ENCODE peak calls at places on chromosomes 4 and X, in eight cellular contexts. U is iPS DF 6.9, S is thoracic aorta, M is brain microvascular endothelial cell, P is AG04450, O is lung, K is uterus, I is IMR-90. G is an unnamed sample.

GRCh38 chr4:110634320-110635154 is 11.7 kb upstream of the PITX2 start:
- DNase-seq in U (no peak), S (no peak), M (no peak), P (no peak), O (no peak), K (no peak), I (no peak), G (no peak)

GRCh38 chrX:86148024-86148511 is at the start of gene DACH2:
- DNase-seq in U (peak; percentile 43), S (peak; percentile 3), M (peak; percentile 67), P (peak; percentile 24), O (peak; percentile 64), K (peak; percentile 80), I (peak; percentile 74), G (peak; percentile 40)

GRCh38 chr4:152045397-152045780 is 284.6 kb upstream of the GATB start:
- DNase-seq in U (no peak), S (no peak), M (no peak), P (no peak), O (no peak), K (no peak), I (no peak), G (no peak)

GRCh38 chr4:145808848-145809512 is 129.0 kb downstream of the C4orf51 start:
- DNase-seq in U (no peak), S (no peak), M (no peak), P (no peak), O (no peak), K (no peak), I (no peak), G (no peak)

GRCh38 chr4:41939016-41939623 is 3.9 kb downstream of the TMEM33 start:
- DNase-seq in U (no peak), S (no peak), M (no peak), P (no peak), O (no peak), K (no peak), I (peak; percentile 60), G (no peak)

GRCh38 chr4:80219301-80220025 is 22.2 kb downstream of the PRDM8 start:
- DNase-seq in U (no peak), S (no peak), M (no peak), P (no peak), O (no peak), K (no peak), I (peak; percentile 60), G (no peak)

GRCh38 chr4:81466841-81467671 is 4.7 kb downstream of the RASGEF1B start:
- DNase-seq in U (no peak), S (no peak), M (peak; percentile 77), P (peak; percentile 32), O (peak; percentile 60), K (peak; percentile 72), I (peak; percentile 66), G (peak; percentile 39)

GRCh38 chr4:168712316-168712855 is 215.5 kb downstream of the PALLD start:
- DNase-seq in U (no peak), S (no peak), M (no peak), P (no peak), O (no peak), K (no peak), I (no peak), G (no peak)

GRCh38 chrX:130339408-130340222 is at the start of gene SLC25A14:
- DNase-seq in U (no peak), S (peak; percentile 2), M (peak; percentile 34), P (peak; percentile 20), O (peak; percentile 77), K (peak; percentile 72), I (peak; percentile 66), G (peak; percentile 57)

GRCh38 chr4:36812153-36812552 is 432.4 kb upstream of the NWD2 start:
- DNase-seq in U (no peak), S (no peak), M (no peak), P (no peak), O (no peak), K (no peak), I (no peak), G (no peak)

GRCh38 chr4:48016141-48017107 is at the start of the genes CNGA1 and NIPAL1:
- DNase-seq in U (peak; percentile 66), S (peak; percentile 10), M (peak; percentile 66), P (no peak), O (peak; percentile 78), K (peak; percentile 26), I (peak; percentile 23), G (peak; percentile 68)

GRCh38 chrX:53458082-53458481 is 23.9 kb upstream of the HSD17B10 start:
- DNase-seq in U (no peak), S (no peak), M (no peak), P (no peak), O (no peak), K (no peak), I (peak; percentile 32), G (no peak)

GRCh38 chrX:40471965-40472648 is 108.7 kb upstream of the ATP6AP2 start:
- DNase-seq in U (no peak), S (no peak), M (peak; percentile 30), P (peak; percentile 76), O (peak; percentile 34), K (peak; percentile 37), I (peak; percentile 84), G (no peak)

GRCh38 chr4:183094393-183095198 is 4.5 kb upstream of the WWC2 start:
- DNase-seq in U (no peak), S (no peak), M (no peak), P (no peak), O (no peak), K (no peak), I (no peak), G (no peak)

GRCh38 chrX:150566734-150567182 is 1.7 kb upstream of the MTM1 start:
- DNase-seq in U (peak; percentile 68), S (no peak), M (no peak), P (no peak), O (no peak), K (no peak), I (no peak), G (no peak)

GRCh38 chr4:126264839-126265238 is 950.1 kb downstream of the FAT4 start:
- DNase-seq in U (no peak), S (no peak), M (no peak), P (no peak), O (no peak), K (no peak), I (peak; percentile 59), G (no peak)

GRCh38 chr4:40550900-40551546 is 78.6 kb downstream of the RBM47 start:
- DNase-seq in U (no peak), S (no peak), M (peak; percentile 4), P (no peak), O (peak; percentile 43), K (no peak), I (peak; percentile 52), G (no peak)

GRCh38 chrX:42248226-42248625 is 324.9 kb upstream of the CASK start:
- DNase-seq in U (no peak), S (no peak), M (no peak), P (no peak), O (no peak), K (no peak), I (no peak), G (no peak)

GRCh38 chr4:73967891-73968290 is 13.9 kb downstream of the PF4 start:
- DNase-seq in U (no peak), S (no peak), M (no peak), P (no peak), O (no peak), K (no peak), I (no peak), G (no peak)

GRCh38 chr4:139077567-139078355 is 62.2 kb downstream of the NOCT start:
- DNase-seq in U (no peak), S (no peak), M (no peak), P (no peak), O (no peak), K (no peak), I (no peak), G (no peak)
- H3K4me3 ChIP-seq in U (no peak overlapping the region), S (no peak overlapping the region), M (no peak overlapping the region), P (no peak overlapping the region), O (no peak overlapping the region), K (no peak overlapping the region), I (no peak overlapping the region), G (no peak overlapping the region)

DNA sequence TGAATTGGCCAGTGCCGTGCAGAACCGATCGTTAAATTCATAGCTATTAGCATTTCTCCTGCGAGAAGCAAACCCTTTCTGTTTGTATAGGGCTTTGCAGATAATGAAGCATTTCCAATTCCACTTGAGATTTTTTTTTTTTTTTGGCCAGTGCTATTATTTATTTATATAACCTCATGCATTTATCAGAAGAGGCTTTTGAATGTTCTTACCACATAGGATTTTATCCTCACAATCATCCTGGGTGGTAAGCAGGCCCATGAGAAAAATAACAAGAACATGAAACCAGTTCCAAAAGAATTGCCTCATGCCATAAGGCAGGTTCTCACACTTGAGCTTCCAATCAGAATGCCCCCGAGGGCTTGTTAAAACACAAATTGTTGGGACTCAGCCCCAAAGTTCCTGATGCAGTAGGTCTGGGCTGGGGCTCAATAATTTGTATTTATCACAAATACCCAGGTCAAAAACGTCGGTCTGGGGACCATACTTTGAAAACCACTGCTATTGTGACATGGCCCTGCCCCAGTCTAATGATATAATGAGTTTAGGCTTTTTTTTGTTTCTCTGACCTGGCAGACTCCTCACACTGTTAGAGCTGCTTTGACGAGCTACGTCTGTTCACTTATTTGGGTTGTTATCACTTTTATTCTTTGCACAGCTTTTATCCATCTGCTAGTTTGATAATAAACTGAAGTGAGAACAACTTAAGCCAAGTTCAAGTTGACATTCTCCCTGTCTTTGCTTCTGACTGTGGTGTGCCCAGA is 20.0 kb downstream of the SUPT20HL1 start:
- DNase-seq in U (no peak), S (no peak), M (no peak), P (no peak), O (no peak), K (no peak), I (no peak), G (no peak)
- H3K4me3 ChIP-seq in U (no peak overlapping the region), S (no peak overlapping the region), M (no peak overlapping the region), P (no peak overlapping the region), O (no peak overlapping the region), K (no peak overlapping the region), I (no peak overlapping the region), G (no peak overlapping the region)

DNA sequence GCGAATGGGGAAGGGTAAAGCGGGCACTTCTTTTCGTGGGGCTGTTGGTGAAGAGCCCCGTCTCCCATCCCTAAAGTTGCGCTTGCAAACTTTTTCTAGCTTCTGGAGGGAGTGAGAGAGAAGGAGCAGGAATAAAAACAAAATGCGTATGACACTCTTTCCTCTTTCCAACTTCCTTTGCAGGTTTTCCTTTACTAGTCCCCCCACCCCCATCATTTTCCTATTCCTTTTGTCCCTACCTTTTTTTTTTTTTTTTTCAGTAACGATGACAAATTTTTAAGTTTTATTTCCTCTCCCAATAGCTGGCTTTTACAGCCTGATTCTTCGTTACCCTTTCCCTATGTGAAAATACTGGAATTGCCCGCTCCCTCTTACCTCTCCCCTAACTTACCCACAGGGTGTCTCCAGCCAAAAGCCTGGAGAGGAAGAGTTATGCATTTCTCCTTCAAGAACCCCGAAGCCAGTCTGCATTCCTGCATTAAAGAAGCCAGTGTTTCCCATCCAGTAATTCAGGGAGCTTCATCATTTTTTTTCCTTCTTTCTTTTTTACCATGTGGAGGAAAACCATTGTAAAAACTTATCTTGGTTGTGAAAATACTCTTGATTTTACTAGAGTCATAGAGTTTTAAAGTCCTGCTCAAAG is 647 bp upstream of the ARSJ start:
- DNase-seq in U (no peak), S (no peak), M (no peak), P (no peak), O (no peak), K (no peak), I (peak; percentile 44), G (no peak)
- H3K4me3 ChIP-seq in U (peak overlapping the region; percentile 50), S (peak overlapping the region; percentile 92), M (peak overlapping the region; percentile 72), P (peak overlapping the region; percentile 83), O (peak overlapping the region; percentile 66), K (peak overlapping the region; percentile 49), I (peak overlapping the region; percentile 73), G (peak overlapping the region; percentile 67)

DNA sequence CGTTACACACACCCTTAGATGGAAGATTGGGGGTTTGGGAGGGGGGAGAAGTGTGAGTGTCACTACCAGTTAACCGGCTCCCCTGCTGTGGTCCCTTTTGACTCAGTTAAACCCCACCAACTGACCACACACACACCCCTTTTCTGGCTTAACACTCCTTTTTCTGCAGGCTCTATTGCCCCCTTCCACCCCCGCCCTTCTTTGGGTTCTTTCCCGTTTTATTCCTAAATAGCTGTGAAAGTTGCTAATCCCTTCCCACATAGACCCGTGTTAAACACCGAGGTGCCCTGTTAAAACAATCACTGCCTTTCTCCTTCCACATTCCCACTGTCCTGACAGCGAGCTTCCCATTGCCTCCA is 3.7 kb upstream of the NR3C2 start:
- DNase-seq in U (no peak), S (no peak), M (no peak), P (no peak), O (no peak), K (no peak), I (no peak), G (no peak)
- H3K4me3 ChIP-seq in U (peak overlapping the region; percentile 74), S (peak overlapping the region; percentile 100), M (peak overlapping the region; percentile 78), P (peak overlapping the region; percentile 54), O (peak overlapping the region; percentile 90), K (peak overlapping the region; percentile 92), I (peak overlapping the region; percentile 50), G (peak overlapping the region; percentile 97)

G was measured in gastrocnemius medialis.